ENCODE peak calls at places on chromosomes 12 and 14, in ten cellular contexts. One of them, this sample, is unnamed.

GRCh38 chr12:87253157-87253556 is 776.0 kb downstream of the C12orf50 start:
- DNase-seq in GM23248: no peak
- DNase-seq in esophagus muscularis mucosa: no peak
- DNase-seq in HAP-1: no peak
- DNase-seq in CD4-positive, CD25-positive, alpha-beta regulatory T cell: no peak
- DNase-seq in psoas muscle: no peak
- DNase-seq in fibroblast of mammary gland: peak
- DNase-seq in upper lobe of right lung: no peak
- DNase-seq in A549: peak
- DNase-seq in HCT116: no peak
- DNase-seq in this sample: no peak

GRCh38 chr12:107352347-107353081 is 259.2 kb upstream of the CRY1 start:
- DNase-seq in GM23248: no peak
- DNase-seq in esophagus muscularis mucosa: no peak
- DNase-seq in HAP-1: no peak
- DNase-seq in CD4-positive, CD25-positive, alpha-beta regulatory T cell: no peak
- DNase-seq in psoas muscle: no peak
- DNase-seq in fibroblast of mammary gland: no peak
- DNase-seq in upper lobe of right lung: no peak
- DNase-seq in A549: peak
- DNase-seq in HCT116: no peak
- DNase-seq in this sample: no peak

GRCh38 chr12:120474092-120474960 is 4.8 kb upstream of the SRSF9 start:
- DNase-seq in GM23248: peak
- DNase-seq in esophagus muscularis mucosa: no peak
- DNase-seq in HAP-1: no peak
- DNase-seq in CD4-positive, CD25-positive, alpha-beta regulatory T cell: no peak
- DNase-seq in psoas muscle: no peak
- DNase-seq in fibroblast of mammary gland: peak
- DNase-seq in upper lobe of right lung: no peak
- DNase-seq in A549: peak
- DNase-seq in HCT116: peak
- DNase-seq in this sample: no peak

GRCh38 chr12:107442593-107442992 is 243.0 kb upstream of the PWP1 start:
- DNase-seq in GM23248: peak
- DNase-seq in esophagus muscularis mucosa: no peak
- DNase-seq in HAP-1: no peak
- DNase-seq in CD4-positive, CD25-positive, alpha-beta regulatory T cell: no peak
- DNase-seq in psoas muscle: no peak
- DNase-seq in fibroblast of mammary gland: no peak
- DNase-seq in upper lobe of right lung: no peak
- DNase-seq in A549: no peak
- DNase-seq in HCT116: no peak
- DNase-seq in this sample: no peak

GRCh38 chr14:69657961-69658360 is 46.6 kb downstream of the SUSD6 start:
- DNase-seq in GM23248: peak
- DNase-seq in esophagus muscularis mucosa: no peak
- DNase-seq in HAP-1: no peak
- DNase-seq in CD4-positive, CD25-positive, alpha-beta regulatory T cell: no peak
- DNase-seq in psoas muscle: no peak
- DNase-seq in fibroblast of mammary gland: peak
- DNase-seq in upper lobe of right lung: peak
- DNase-seq in A549: no peak
- DNase-seq in HCT116: no peak
- DNase-seq in this sample: no peak

GRCh38 chr12:55745361-55746146 is 2.6 kb downstream of the GDF11 start:
- DNase-seq in GM23248: peak
- DNase-seq in esophagus muscularis mucosa: no peak
- DNase-seq in HAP-1: peak
- DNase-seq in CD4-positive, CD25-positive, alpha-beta regulatory T cell: no peak
- DNase-seq in psoas muscle: no peak
- DNase-seq in fibroblast of mammary gland: no peak
- DNase-seq in upper lobe of right lung: no peak
- DNase-seq in A549: no peak
- DNase-seq in HCT116: no peak
- DNase-seq in this sample: no peak

GRCh38 chr12:94731733-94732360 is 81.5 kb upstream of the TMCC3 start:
- DNase-seq in GM23248: no peak
- DNase-seq in esophagus muscularis mucosa: no peak
- DNase-seq in HAP-1: no peak
- DNase-seq in CD4-positive, CD25-positive, alpha-beta regulatory T cell: no peak
- DNase-seq in psoas muscle: no peak
- DNase-seq in fibroblast of mammary gland: no peak
- DNase-seq in upper lobe of right lung: no peak
- DNase-seq in A549: no peak
- DNase-seq in HCT116: no peak
- DNase-seq in this sample: no peak

GRCh38 chr14:93757185-93757584 is 31.1 kb downstream of the PRIMA1 start:
- DNase-seq in GM23248: no peak
- DNase-seq in esophagus muscularis mucosa: no peak
- DNase-seq in HAP-1: no peak
- DNase-seq in CD4-positive, CD25-positive, alpha-beta regulatory T cell: no peak
- DNase-seq in psoas muscle: no peak
- DNase-seq in fibroblast of mammary gland: no peak
- DNase-seq in upper lobe of right lung: no peak
- DNase-seq in A549: no peak
- DNase-seq in HCT116: no peak
- DNase-seq in this sample: no peak

GRCh38 chr12:131721548-131721947 is 10.7 kb downstream of the SFSWAP start:
- DNase-seq in GM23248: no peak
- DNase-seq in esophagus muscularis mucosa: no peak
- DNase-seq in HAP-1: no peak
- DNase-seq in CD4-positive, CD25-positive, alpha-beta regulatory T cell: no peak
- DNase-seq in psoas muscle: no peak
- DNase-seq in fibroblast of mammary gland: no peak
- DNase-seq in upper lobe of right lung: no peak
- DNase-seq in A549: no peak
- DNase-seq in HCT116: no peak
- DNase-seq in this sample: no peak

GRCh38 chr12:49912846-49913245 is 9.1 kb upstream of the FAIM2 start:
- DNase-seq in GM23248: no peak
- DNase-seq in esophagus muscularis mucosa: no peak
- DNase-seq in HAP-1: no peak
- DNase-seq in CD4-positive, CD25-positive, alpha-beta regulatory T cell: no peak
- DNase-seq in psoas muscle: no peak
- DNase-seq in fibroblast of mammary gland: no peak
- DNase-seq in upper lobe of right lung: peak
- DNase-seq in A549: no peak
- DNase-seq in HCT116: no peak
- DNase-seq in this sample: no peak

GRCh38 chr12:13537623-13538022 is 341.1 kb downstream of the EMP1 start:
- DNase-seq in GM23248: no peak
- DNase-seq in esophagus muscularis mucosa: peak
- DNase-seq in HAP-1: no peak
- DNase-seq in CD4-positive, CD25-positive, alpha-beta regulatory T cell: no peak
- DNase-seq in psoas muscle: no peak
- DNase-seq in fibroblast of mammary gland: no peak
- DNase-seq in upper lobe of right lung: no peak
- DNase-seq in A549: no peak
- DNase-seq in HCT116: no peak
- DNase-seq in this sample: peak

GRCh38 chr12:13538136-13538535 is 341.6 kb downstream of the EMP1 start:
- DNase-seq in GM23248: no peak
- DNase-seq in esophagus muscularis mucosa: peak
- DNase-seq in HAP-1: no peak
- DNase-seq in CD4-positive, CD25-positive, alpha-beta regulatory T cell: no peak
- DNase-seq in psoas muscle: no peak
- DNase-seq in fibroblast of mammary gland: no peak
- DNase-seq in upper lobe of right lung: no peak
- DNase-seq in A549: no peak
- DNase-seq in HCT116: no peak
- DNase-seq in this sample: no peak

GRCh38 chr12:13534242-13534641 is 337.7 kb downstream of the EMP1 start:
- DNase-seq in GM23248: no peak
- DNase-seq in esophagus muscularis mucosa: no peak
- DNase-seq in HAP-1: no peak
- DNase-seq in CD4-positive, CD25-positive, alpha-beta regulatory T cell: no peak
- DNase-seq in psoas muscle: no peak
- DNase-seq in fibroblast of mammary gland: no peak
- DNase-seq in upper lobe of right lung: no peak
- DNase-seq in A549: no peak
- DNase-seq in HCT116: no peak
- DNase-seq in this sample: no peak

GRCh38 chr12:13536219-13536910 is 339.8 kb downstream of the EMP1 start:
- DNase-seq in GM23248: no peak
- DNase-seq in esophagus muscularis mucosa: no peak
- DNase-seq in HAP-1: no peak
- DNase-seq in CD4-positive, CD25-positive, alpha-beta regulatory T cell: no peak
- DNase-seq in psoas muscle: no peak
- DNase-seq in fibroblast of mammary gland: no peak
- DNase-seq in upper lobe of right lung: no peak
- DNase-seq in A549: no peak
- DNase-seq in HCT116: no peak
- DNase-seq in this sample: no peak

GRCh38 chr12:13534645-13535398 is 338.3 kb downstream of the EMP1 start:
- DNase-seq in GM23248: peak
- DNase-seq in esophagus muscularis mucosa: no peak
- DNase-seq in HAP-1: peak
- DNase-seq in CD4-positive, CD25-positive, alpha-beta regulatory T cell: peak
- DNase-seq in psoas muscle: peak
- DNase-seq in fibroblast of mammary gland: peak
- DNase-seq in upper lobe of right lung: peak
- DNase-seq in A549: peak
- DNase-seq in HCT116: peak
- DNase-seq in this sample: peak
- H3K4me3 ChIP-seq in GM23248: peak
- H3K4me3 ChIP-seq in esophagus muscularis mucosa: no peak
- H3K4me3 ChIP-seq in HAP-1: no peak
- H3K4me3 ChIP-seq in CD4-positive, CD25-positive, alpha-beta regulatory T cell: no peak
- H3K4me3 ChIP-seq in psoas muscle: no peak
- H3K4me3 ChIP-seq in fibroblast of mammary gland: no peak
- H3K4me3 ChIP-seq in upper lobe of right lung: no peak
- H3K4me3 ChIP-seq in A549: no peak
- H3K4me3 ChIP-seq in HCT116: no peak
- H3K4me3 ChIP-seq in this sample: no peak

DNA sequence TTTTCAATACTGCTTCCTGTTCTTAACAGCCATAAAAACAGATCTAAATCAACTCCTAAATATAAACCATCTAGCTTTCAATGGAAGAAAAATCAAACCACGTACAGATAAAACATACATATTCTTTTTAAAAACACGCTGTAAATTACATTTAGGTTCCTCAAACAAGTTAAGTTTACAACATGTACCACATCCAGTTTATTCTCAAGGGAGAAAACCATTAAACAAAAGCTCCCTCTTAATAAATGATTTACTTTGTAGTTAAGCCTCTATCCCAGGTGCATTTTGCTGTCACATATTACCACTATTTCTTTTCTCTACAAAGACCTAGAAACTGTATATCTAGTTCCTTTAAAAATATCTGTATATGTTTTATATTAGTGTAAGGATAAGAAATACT is 3.1 kb downstream of the NUMB start:
- DNase-seq in GM23248: no peak
- DNase-seq in esophagus muscularis mucosa: no peak
- DNase-seq in HAP-1: no peak
- DNase-seq in CD4-positive, CD25-positive, alpha-beta regulatory T cell: no peak
- DNase-seq in psoas muscle: no peak
- DNase-seq in fibroblast of mammary gland: no peak
- DNase-seq in upper lobe of right lung: no peak
- DNase-seq in A549: no peak
- DNase-seq in HCT116: no peak
- DNase-seq in this sample: no peak
- H3K4me3 ChIP-seq in GM23248: peak
- H3K4me3 ChIP-seq in esophagus muscularis mucosa: no peak
- H3K4me3 ChIP-seq in HAP-1: no peak
- H3K4me3 ChIP-seq in CD4-positive, CD25-positive, alpha-beta regulatory T cell: peak
- H3K4me3 ChIP-seq in psoas muscle: no peak
- H3K4me3 ChIP-seq in fibroblast of mammary gland: peak
- H3K4me3 ChIP-seq in upper lobe of right lung: peak
- H3K4me3 ChIP-seq in A549: peak
- H3K4me3 ChIP-seq in HCT116: no peak
- H3K4me3 ChIP-seq in this sample: no peak

DNA sequence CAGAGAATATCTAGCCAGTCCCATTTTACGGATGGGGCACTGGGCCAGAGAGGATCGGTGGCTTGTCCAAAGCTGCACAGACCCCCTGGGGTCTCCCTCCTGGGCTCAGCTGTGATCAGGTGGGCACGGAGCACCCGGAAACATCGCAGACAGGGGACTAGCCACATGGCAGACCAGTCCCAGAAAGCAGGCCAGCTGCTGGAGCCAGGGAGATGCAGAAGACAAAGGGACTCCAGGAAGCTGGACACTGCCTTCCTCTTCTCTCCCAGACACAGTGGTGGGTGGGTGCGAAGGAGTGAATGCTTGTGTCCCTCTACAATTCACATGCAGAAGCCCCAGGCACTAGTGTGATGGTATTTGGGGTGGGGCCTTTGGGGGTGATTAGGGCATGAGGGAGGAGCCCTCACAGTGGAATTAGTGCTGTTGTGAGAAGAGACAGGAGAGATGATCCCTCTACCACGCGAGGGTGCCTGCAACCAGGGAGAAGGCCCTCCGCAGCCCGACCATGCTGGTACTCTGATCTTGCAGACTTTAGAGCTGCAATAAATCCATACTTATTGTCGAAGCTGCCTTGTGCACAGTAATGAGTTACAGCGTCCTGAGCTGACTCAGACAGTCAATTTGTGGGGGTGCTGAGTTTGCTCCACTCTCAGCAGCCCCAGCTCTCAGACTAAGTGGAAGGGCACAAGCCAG is 95.2 kb downstream of the CALM1 start:
- DNase-seq in GM23248: peak
- DNase-seq in esophagus muscularis mucosa: no peak
- DNase-seq in HAP-1: no peak
- DNase-seq in CD4-positive, CD25-positive, alpha-beta regulatory T cell: no peak
- DNase-seq in psoas muscle: no peak
- DNase-seq in fibroblast of mammary gland: peak
- DNase-seq in upper lobe of right lung: no peak
- DNase-seq in A549: no peak
- DNase-seq in HCT116: no peak
- DNase-seq in this sample: no peak
- H3K4me3 ChIP-seq in GM23248: no peak
- H3K4me3 ChIP-seq in esophagus muscularis mucosa: no peak
- H3K4me3 ChIP-seq in HAP-1: no peak
- H3K4me3 ChIP-seq in CD4-positive, CD25-positive, alpha-beta regulatory T cell: no peak
- H3K4me3 ChIP-seq in psoas muscle: no peak
- H3K4me3 ChIP-seq in fibroblast of mammary gland: no peak
- H3K4me3 ChIP-seq in upper lobe of right lung: no peak
- H3K4me3 ChIP-seq in A549: no peak
- H3K4me3 ChIP-seq in HCT116: no peak
- H3K4me3 ChIP-seq in this sample: no peak

DNA sequence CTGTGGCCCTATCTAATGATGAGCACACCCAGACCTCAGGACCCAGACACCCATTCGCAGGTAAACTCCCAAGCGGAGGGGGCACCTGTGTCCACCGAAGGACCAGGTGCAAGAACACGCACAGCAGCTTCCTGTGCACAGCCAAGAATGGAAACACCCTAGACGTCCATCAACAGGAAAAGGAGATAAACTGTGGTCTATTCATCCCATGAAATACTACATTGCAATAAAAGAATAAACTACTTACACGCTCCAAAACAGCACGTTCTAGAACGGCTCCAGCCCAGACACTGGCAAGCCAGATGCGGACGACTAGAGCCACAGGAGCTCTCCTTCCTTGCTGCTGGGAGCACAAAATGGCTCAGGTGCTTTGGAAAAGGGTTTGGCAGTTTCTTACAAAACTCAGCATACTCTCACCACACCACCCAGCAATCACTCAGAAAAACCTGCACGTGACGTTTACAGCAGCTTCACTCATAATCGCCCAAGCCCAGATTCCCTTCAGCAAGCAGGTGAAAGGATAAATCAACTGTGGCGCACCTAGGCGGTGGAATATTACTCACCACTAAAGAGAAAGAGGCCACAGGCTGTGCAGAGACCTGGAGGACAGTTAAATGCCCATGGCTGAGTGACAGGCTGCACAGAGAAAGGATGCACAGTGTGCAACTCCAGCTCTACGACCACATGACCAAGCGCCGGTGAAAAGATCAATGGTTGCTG is 21.0 kb downstream of the BRF1 start:
- DNase-seq in GM23248: no peak
- DNase-seq in esophagus muscularis mucosa: no peak
- DNase-seq in HAP-1: no peak
- DNase-seq in CD4-positive, CD25-positive, alpha-beta regulatory T cell: no peak
- DNase-seq in psoas muscle: no peak
- DNase-seq in fibroblast of mammary gland: no peak
- DNase-seq in upper lobe of right lung: no peak
- DNase-seq in A549: no peak
- DNase-seq in HCT116: no peak
- DNase-seq in this sample: no peak
- H3K4me3 ChIP-seq in GM23248: no peak
- H3K4me3 ChIP-seq in esophagus muscularis mucosa: no peak
- H3K4me3 ChIP-seq in HAP-1: no peak
- H3K4me3 ChIP-seq in CD4-positive, CD25-positive, alpha-beta regulatory T cell: no peak
- H3K4me3 ChIP-seq in psoas muscle: no peak
- H3K4me3 ChIP-seq in fibroblast of mammary gland: no peak
- H3K4me3 ChIP-seq in upper lobe of right lung: no peak
- H3K4me3 ChIP-seq in A549: no peak
- H3K4me3 ChIP-seq in HCT116: no peak
- H3K4me3 ChIP-seq in this sample: no peak